ENCODE peak calls at places on chromosomes 5 and 9, in six cellular contexts. One of them, this sample, is unnamed.

GRCh38 chr5:132364319-132364718 is 5.2 kb upstream of the SLC22A5 start:
- DNase-seq in nucleus accumbens: no peak
- DNase-seq in neural crest cell: no peak
- DNase-seq in choroid plexus epithelial cell: peak; percentile 81
- DNase-seq in activated T-helper 1 cell treated with anti-CD3 and anti-CD28 coated beads, Interleukin-12 subunit alpha, Interleukin-12 subunit beta, Interleukin-2, Interleukin-4 antibody, amounts not matched to agents 30 ng/mL and 10 ng/mL and 1 ng/mL, durations not matched to agents 14 hours and 24 hours and 36 hours: no peak
- DNase-seq in central memory CD4-positive, alpha-beta T cell: no peak
- DNase-seq in this sample: peak; percentile 76

GRCh38 chr9:110640736-110641135 is 27.9 kb upstream of the MUSK start:
- DNase-seq in nucleus accumbens: no peak
- DNase-seq in neural crest cell: no peak
- DNase-seq in choroid plexus epithelial cell: no peak
- DNase-seq in activated T-helper 1 cell treated with anti-CD3 and anti-CD28 coated beads, Interleukin-12 subunit alpha, Interleukin-12 subunit beta, Interleukin-2, Interleukin-4 antibody, amounts not matched to agents 30 ng/mL and 10 ng/mL and 1 ng/mL, durations not matched to agents 14 hours and 24 hours and 36 hours: no peak
- DNase-seq in central memory CD4-positive, alpha-beta T cell: no peak
- DNase-seq in this sample: no peak

GRCh38 chr5:128869970-128870747 is 95.1 kb upstream of the SLC27A6 start:
- DNase-seq in nucleus accumbens: no peak
- DNase-seq in neural crest cell: no peak
- DNase-seq in choroid plexus epithelial cell: no peak
- DNase-seq in activated T-helper 1 cell treated with anti-CD3 and anti-CD28 coated beads, Interleukin-12 subunit alpha, Interleukin-12 subunit beta, Interleukin-2, Interleukin-4 antibody, amounts not matched to agents 30 ng/mL and 10 ng/mL and 1 ng/mL, durations not matched to agents 14 hours and 24 hours and 36 hours: no peak
- DNase-seq in central memory CD4-positive, alpha-beta T cell: no peak
- DNase-seq in this sample: no peak

GRCh38 chr5:116576043-116576713 is 1.6 kb upstream of the SEMA6A start:
- DNase-seq in nucleus accumbens: peak; percentile 27
- DNase-seq in neural crest cell: peak; percentile 81
- DNase-seq in choroid plexus epithelial cell: peak; percentile 68
- DNase-seq in activated T-helper 1 cell treated with anti-CD3 and anti-CD28 coated beads, Interleukin-12 subunit alpha, Interleukin-12 subunit beta, Interleukin-2, Interleukin-4 antibody, amounts not matched to agents 30 ng/mL and 10 ng/mL and 1 ng/mL, durations not matched to agents 14 hours and 24 hours and 36 hours: peak; percentile 20
- DNase-seq in central memory CD4-positive, alpha-beta T cell: no peak
- DNase-seq in this sample: peak; percentile 50

GRCh38 chr9:129235931-129236331 is 57.9 kb upstream of the IER5L start:
- DNase-seq in nucleus accumbens: no peak
- DNase-seq in neural crest cell: no peak
- DNase-seq in choroid plexus epithelial cell: no peak
- DNase-seq in activated T-helper 1 cell treated with anti-CD3 and anti-CD28 coated beads, Interleukin-12 subunit alpha, Interleukin-12 subunit beta, Interleukin-2, Interleukin-4 antibody, amounts not matched to agents 30 ng/mL and 10 ng/mL and 1 ng/mL, durations not matched to agents 14 hours and 24 hours and 36 hours: peak; percentile 57
- DNase-seq in central memory CD4-positive, alpha-beta T cell: peak; percentile 78
- DNase-seq in this sample: no peak

GRCh38 chr9:108434502-108434901 is 421.3 kb downstream of the ACTL7B start:
- DNase-seq in nucleus accumbens: no peak
- DNase-seq in neural crest cell: no peak
- DNase-seq in choroid plexus epithelial cell: peak; percentile 35
- DNase-seq in activated T-helper 1 cell treated with anti-CD3 and anti-CD28 coated beads, Interleukin-12 subunit alpha, Interleukin-12 subunit beta, Interleukin-2, Interleukin-4 antibody, amounts not matched to agents 30 ng/mL and 10 ng/mL and 1 ng/mL, durations not matched to agents 14 hours and 24 hours and 36 hours: no peak
- DNase-seq in central memory CD4-positive, alpha-beta T cell: no peak
- DNase-seq in this sample: peak; percentile 77

GRCh38 chr9:109950710-109951443 is 170.9 kb downstream of the PALM2AKAP2 start:
- DNase-seq in nucleus accumbens: no peak
- DNase-seq in neural crest cell: no peak
- DNase-seq in choroid plexus epithelial cell: no peak
- DNase-seq in activated T-helper 1 cell treated with anti-CD3 and anti-CD28 coated beads, Interleukin-12 subunit alpha, Interleukin-12 subunit beta, Interleukin-2, Interleukin-4 antibody, amounts not matched to agents 30 ng/mL and 10 ng/mL and 1 ng/mL, durations not matched to agents 14 hours and 24 hours and 36 hours: no peak
- DNase-seq in central memory CD4-positive, alpha-beta T cell: no peak
- DNase-seq in this sample: no peak

GRCh38 chr5:178227138-178227659 is 5.4 kb downstream of the PHYKPL start:
- DNase-seq in nucleus accumbens: no peak
- DNase-seq in neural crest cell: no peak
- DNase-seq in choroid plexus epithelial cell: peak; percentile 83
- DNase-seq in activated T-helper 1 cell treated with anti-CD3 and anti-CD28 coated beads, Interleukin-12 subunit alpha, Interleukin-12 subunit beta, Interleukin-2, Interleukin-4 antibody, amounts not matched to agents 30 ng/mL and 10 ng/mL and 1 ng/mL, durations not matched to agents 14 hours and 24 hours and 36 hours: no peak
- DNase-seq in central memory CD4-positive, alpha-beta T cell: no peak
- DNase-seq in this sample: no peak

GRCh38 chr5:179699640-179700298 is 1.0 kb downstream of the CANX start:
- DNase-seq in nucleus accumbens: no peak
- DNase-seq in neural crest cell: no peak
- DNase-seq in choroid plexus epithelial cell: peak; percentile 43
- DNase-seq in activated T-helper 1 cell treated with anti-CD3 and anti-CD28 coated beads, Interleukin-12 subunit alpha, Interleukin-12 subunit beta, Interleukin-2, Interleukin-4 antibody, amounts not matched to agents 30 ng/mL and 10 ng/mL and 1 ng/mL, durations not matched to agents 14 hours and 24 hours and 36 hours: peak; percentile 27
- DNase-seq in central memory CD4-positive, alpha-beta T cell: peak; percentile 21
- DNase-seq in this sample: peak; percentile 58

This sample was measured in fibroblast of villous mesenchyme.